ENCODE peak calls at places on chromosomes 1 and 21, in four cellular contexts. A is GM12878, X is K562, U is HepG2. C is an unnamed sample.

GRCh38 chr1:41742219-41742618 is 176.5 kb downstream of the HIVEP3 start:
- DNase-seq in A (no peak), X (no peak), U (no peak), C (no peak)

GRCh38 chr21:39867198-39867650 is at the start of gene PCP4:
- DNase-seq in A (no peak), X (peak), U (peak), C (peak)

GRCh38 chr1:223033658-223034057 is 109.4 kb downstream of the TLR5 start:
- DNase-seq in A (no peak), X (no peak), U (no peak), C (no peak)

GRCh38 chr1:46797696-46798470 is 963 bp upstream of the CYP4B1 start:
- DNase-seq in A (no peak), X (peak), U (no peak), C (no peak)

GRCh38 chr1:28835237-28835650 is 23.3 kb downstream of the OPRD1 start:
- DNase-seq in A (no peak), X (no peak), U (no peak), C (no peak)

GRCh38 chr1:59015708-59016107 is 231.9 kb upstream of the JUN start:
- DNase-seq in A (no peak), X (no peak), U (no peak), C (no peak)

GRCh38 chr21:16569679-16570078 is 839.9 kb downstream of the USP25 start:
- DNase-seq in A (no peak), X (no peak), U (no peak), C (no peak)

GRCh38 chr1:6027591-6027990 is 18.1 kb upstream of the KCNAB2 start:
- DNase-seq in A (no peak), X (no peak), U (no peak), C (no peak)

GRCh38 chr1:54356680-54357147 is 49.5 kb downstream of the SSBP3 start:
- DNase-seq in A (peak), X (no peak), U (no peak), C (no peak)

GRCh38 chr1:147641695-147642592 is 28.4 kb downstream of the ACP6 start:
- DNase-seq in A (no peak), X (peak), U (peak), C (peak)

GRCh38 chr21:26320541-26320940 is 150.0 kb upstream of the APP start:
- DNase-seq in A (no peak), X (no peak), U (no peak), C (no peak)

GRCh38 chr1:209383907-209384709 is 199.4 kb upstream of the CAMK1G start:
- DNase-seq in A (no peak), X (no peak), U (no peak), C (no peak)

GRCh38 chr1:37133276-37134145 is 99.2 kb upstream of the GRIK3 start:
- DNase-seq in A (no peak), X (no peak), U (no peak), C (no peak)

GRCh38 chr1:36493524-36493923 is 10.8 kb upstream of the CSF3R start:
- DNase-seq in A (no peak), X (no peak), U (no peak), C (no peak)

GRCh38 chr1:160097911-160098851 is at the start of gene IGSF8:
- DNase-seq in A (peak), X (peak), U (peak), C (peak)
- TF ChIP-seq POLR2A in A (peak), X (no peak), U (no peak), C (no peak)

GRCh38 chr1:211742272-211742671 is 66.9 kb upstream of the NEK2 start:
- DNase-seq in A (no peak), X (no peak), U (no peak), C (no peak)
- TF ChIP-seq ZBTB33 in A (no peak), X (no peak), U (no peak), C (no peak)

DNA sequence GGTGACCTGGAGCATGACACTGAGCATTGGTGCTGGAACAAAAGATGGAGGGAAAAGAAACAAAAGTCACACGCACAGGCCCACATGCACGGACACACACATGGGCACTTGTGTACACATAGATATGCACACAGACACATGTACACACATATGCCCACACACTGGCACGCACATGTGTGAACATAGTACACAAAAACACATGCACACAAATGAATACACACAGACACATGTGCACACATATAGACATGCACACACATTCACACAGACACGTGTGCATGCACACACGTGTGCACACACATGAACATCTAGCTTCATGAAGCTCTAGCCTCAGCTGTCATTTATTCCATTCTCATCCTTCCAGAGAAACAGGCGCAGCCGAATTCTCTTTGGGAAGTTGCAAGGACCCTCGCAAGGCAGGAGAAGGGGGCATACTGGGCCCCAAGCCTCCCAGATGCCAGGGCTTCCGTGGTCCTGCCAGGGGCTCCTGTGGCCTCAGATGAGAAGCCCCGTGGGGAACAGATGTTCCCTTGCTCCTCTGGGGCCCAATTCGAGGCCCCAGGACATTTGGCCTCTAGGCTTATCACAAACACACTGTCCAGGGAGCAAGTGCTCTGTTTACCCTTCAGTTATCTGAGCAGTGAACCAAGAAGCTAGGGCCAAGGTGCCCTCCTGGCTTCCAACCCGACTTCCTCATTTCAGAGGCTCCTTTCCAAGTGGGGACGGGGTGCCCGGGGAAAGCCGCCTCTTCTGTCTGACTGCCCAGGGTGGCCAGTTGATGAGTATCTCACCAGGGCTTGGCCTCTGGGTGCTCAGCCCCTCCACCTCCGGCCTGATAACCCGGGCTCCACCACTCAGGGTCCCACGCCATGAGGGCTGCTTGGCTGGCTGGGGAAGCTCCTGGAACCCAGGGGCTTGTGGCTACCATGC is 116.4 kb upstream of the ARHGEF16 start:
- DNase-seq in A (no peak), X (no peak), U (no peak), C (no peak)
- TF ChIP-seq POLR2A in A (no peak), X (no peak), U (no peak), C (no peak)

GRCh38 chr1:56200446-56200845 is 378.9 kb downstream of the PLPP3 start:
- DNase-seq in A (no peak), X (no peak), U (no peak), C (no peak)

GRCh38 chr1:56200921-56201320 is 378.4 kb downstream of the PLPP3 start:
- DNase-seq in A (no peak), X (no peak), U (no peak), C (no peak)

GRCh38 chr1:56199060-56199459 is 380.3 kb downstream of the PLPP3 start:
- DNase-seq in A (no peak), X (no peak), U (no peak), C (no peak)

GRCh38 chr1:56196839-56197238 is 382.5 kb downstream of the PLPP3 start:
- DNase-seq in A (no peak), X (no peak), U (no peak), C (no peak)

DNA sequence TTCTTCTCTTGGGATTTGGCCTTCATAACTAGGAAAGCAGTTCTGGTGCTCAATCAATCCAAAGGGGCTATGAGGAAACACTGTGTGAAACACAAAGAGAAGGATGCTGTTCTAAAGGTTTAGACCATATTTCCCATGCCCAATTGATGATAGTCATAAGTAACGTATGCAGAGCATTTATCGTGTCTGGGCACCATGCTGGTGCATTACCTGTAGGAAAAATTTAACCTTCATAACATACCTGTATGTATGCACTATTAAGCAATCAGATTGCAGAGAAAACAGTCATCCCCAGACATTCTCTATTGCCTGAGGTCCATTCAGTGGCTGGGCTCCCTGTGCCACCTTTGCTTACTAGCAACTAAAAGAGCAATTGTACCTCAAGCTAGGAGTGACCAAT is 381.4 kb downstream of the PLPP3 start:
- DNase-seq in A (no peak), X (no peak), U (no peak), C (no peak)
- TF ChIP-seq ZBTB33 in A (no peak), X (no peak), U (no peak), C (no peak)

DNA sequence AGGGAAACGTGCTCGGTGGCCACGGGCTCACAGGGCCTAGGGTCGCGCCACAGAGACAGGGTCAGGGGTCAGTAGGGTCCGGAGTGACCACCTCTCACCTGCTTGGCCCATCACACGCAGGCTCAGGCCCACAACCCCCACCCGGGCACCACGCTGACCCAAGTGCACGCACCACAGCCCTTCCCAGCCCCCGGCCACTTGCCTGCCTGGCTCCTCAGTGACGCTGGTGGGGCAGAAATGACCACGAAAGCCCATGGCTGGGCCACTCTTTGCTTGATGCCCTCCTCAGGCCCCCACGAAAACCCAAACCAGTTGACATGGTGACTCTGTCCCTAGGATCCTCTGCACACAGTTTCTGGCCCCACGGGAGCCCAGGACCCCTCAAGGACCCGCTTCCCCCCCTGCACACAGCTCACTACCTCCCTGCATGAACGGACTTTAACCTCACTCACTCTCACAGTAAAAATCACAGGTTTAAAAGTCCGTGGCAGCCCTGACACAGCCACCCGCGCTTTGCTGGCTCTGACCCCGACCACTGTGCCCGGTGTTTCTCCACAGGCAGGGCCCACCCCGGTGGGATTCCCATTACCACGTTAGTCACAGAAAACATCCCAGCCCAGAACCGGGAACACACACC is 20.7 kb downstream of the NADK start:
- DNase-seq in A (no peak), X (no peak), U (no peak), C (no peak)
- TF ChIP-seq POLR2A in A (no peak), X (no peak), U (no peak), C (no peak)

GRCh38 chr1:10772711-10773110 is 23.7 kb downstream of the CASZ1 start:
- DNase-seq in A (no peak), X (no peak), U (no peak), C (no peak)
- TF ChIP-seq ZBTB33 in A (no peak), X (no peak), U (no peak), C (no peak)